ENCODE peak calls at places on chromosomes 16 and 17, in seven cellular contexts. One of them, this sample, is unnamed.

GRCh38 chr17:2906907-2907306 is 110.7 kb downstream of the RAP1GAP2 start:
- DNase-seq in non-pigmented ciliary epithelial cell: no peak
- DNase-seq in DMS153: no peak
- DNase-seq in GM23338: no peak
- DNase-seq in H7: no peak
- DNase-seq in neural crest cell: no peak
- DNase-seq in ELR: no peak
- DNase-seq in this sample: no peak

GRCh38 chr17:57955183-57955952 is at the start of gene CUEDC1:
- DNase-seq in H7: peak; percentile 92
- DNase-seq in DMS153: peak; percentile 19
- DNase-seq in GM23338: peak; percentile 76
- DNase-seq in non-pigmented ciliary epithelial cell: no peak
- DNase-seq in ELR: peak; percentile 81
- DNase-seq in neural crest cell: peak; percentile 72
- DNase-seq in this sample: peak; percentile 92

GRCh38 chr16:89918453-89919347 is at the start of gene MC1R:
- DNase-seq in neural crest cell: peak; percentile 59
- DNase-seq in GM23338: peak; percentile 71
- DNase-seq in non-pigmented ciliary epithelial cell: no peak
- DNase-seq in DMS153: no peak
- DNase-seq in ELR: peak; percentile 66
- DNase-seq in H7: peak; percentile 88
- DNase-seq in this sample: no peak

GRCh38 chr17:73591278-73592078 is 52.8 kb downstream of the SDK2 start:
- DNase-seq in GM23338: no peak
- DNase-seq in DMS153: no peak
- DNase-seq in H7: no peak
- DNase-seq in non-pigmented ciliary epithelial cell: no peak
- DNase-seq in ELR: no peak
- DNase-seq in neural crest cell: no peak
- DNase-seq in this sample: no peak

GRCh38 chr16:58118801-58119508 is 10.2 kb downstream of the CFAP20 start:
- DNase-seq in non-pigmented ciliary epithelial cell: no peak
- DNase-seq in neural crest cell: no peak
- DNase-seq in GM23338: no peak
- DNase-seq in H7: no peak
- DNase-seq in ELR: no peak
- DNase-seq in DMS153: no peak
- DNase-seq in this sample: no peak

GRCh38 chr16:17453365-17454122 is 17.2 kb downstream of the XYLT1 start:
- DNase-seq in GM23338: no peak
- DNase-seq in non-pigmented ciliary epithelial cell: no peak
- DNase-seq in ELR: no peak
- DNase-seq in DMS153: no peak
- DNase-seq in neural crest cell: no peak
- DNase-seq in H7: no peak
- DNase-seq in this sample: no peak

GRCh38 chr17:67800495-67800928 is 24.8 kb upstream of the BPTF start:
- DNase-seq in DMS153: no peak
- DNase-seq in GM23338: peak; percentile 90
- DNase-seq in H7: peak; percentile 82
- DNase-seq in ELR: peak; percentile 84
- DNase-seq in neural crest cell: peak; percentile 72
- DNase-seq in non-pigmented ciliary epithelial cell: peak; percentile 32
- DNase-seq in this sample: peak; percentile 84

GRCh38 chr17:76793775-76794174 is 55.9 kb downstream of the MFSD11 start:
- DNase-seq in H7: peak; percentile 59
- DNase-seq in ELR: peak; percentile 73
- DNase-seq in neural crest cell: no peak
- DNase-seq in DMS153: peak; percentile 17
- DNase-seq in GM23338: peak; percentile 67
- DNase-seq in non-pigmented ciliary epithelial cell: no peak
- DNase-seq in this sample: peak; percentile 79

GRCh38 chr16:14088155-14088753 is 17.1 kb downstream of the MRTFB start:
- DNase-seq in DMS153: no peak
- DNase-seq in neural crest cell: no peak
- DNase-seq in ELR: no peak
- DNase-seq in non-pigmented ciliary epithelial cell: no peak
- DNase-seq in GM23338: no peak
- DNase-seq in H7: no peak
- DNase-seq in this sample: no peak

GRCh38 chr16:79776243-79776884 is 175.8 kb upstream of the MAF start:
- DNase-seq in H7: peak; percentile 19
- DNase-seq in non-pigmented ciliary epithelial cell: no peak
- DNase-seq in neural crest cell: no peak
- DNase-seq in GM23338: peak; percentile 56
- DNase-seq in ELR: no peak
- DNase-seq in DMS153: no peak
- DNase-seq in this sample: no peak

GRCh38 chr16:73149329-73149728 is 101.4 kb upstream of the ZFHX3 start:
- DNase-seq in ELR: no peak
- DNase-seq in non-pigmented ciliary epithelial cell: no peak
- DNase-seq in DMS153: peak; percentile 73
- DNase-seq in H7: no peak
- DNase-seq in neural crest cell: no peak
- DNase-seq in GM23338: no peak
- DNase-seq in this sample: no peak